ENCODE peak calls at places on chromosome 5, in seven cellular contexts. J is WTC11; B is adrenal gland; T is Panc1; P is AG04450; K is CD8-positive, alpha-beta T cell; Q is tibial nerve. Y is an unnamed sample.

GRCh38 chr5:146667633-146668032 is 151.6 kb upstream of the GPR151 start:
- DNase-seq in J (no peak), B (no peak), T (no peak), P (no peak), K (no peak), Q (no peak), Y (no peak)

GRCh38 chr5:62460578-62460983 is 48.0 kb downstream of the IPO11 start:
- DNase-seq in J (no peak), B (no peak), T (peak), P (no peak), K (no peak), Q (no peak), Y (no peak)

GRCh38 chr5:124456244-124456643 is 290.2 kb downstream of the ZNF608 start:
- DNase-seq in J (no peak), B (no peak), T (no peak), P (no peak), K (no peak), Q (no peak), Y (no peak)

GRCh38 chr5:148309746-148310145 is 2.5 kb upstream of the SPINK7 start:
- DNase-seq in J (no peak), B (no peak), T (no peak), P (no peak), K (no peak), Q (no peak), Y (no peak)

GRCh38 chr5:138662599-138662998 is 87.4 kb upstream of the HSPA9 start:
- DNase-seq in J (no peak), B (no peak), T (no peak), P (no peak), K (peak), Q (no peak), Y (no peak)

GRCh38 chr5:126339215-126339805 is 83.9 kb upstream of the GRAMD2B start:
- DNase-seq in J (peak), B (peak), T (peak), P (peak), K (peak), Q (no peak), Y (peak)

GRCh38 chr5:150649108-150649827 is 8.8 kb downstream of the SYNPO start:
- DNase-seq in J (no peak), B (no peak), T (no peak), P (no peak), K (no peak), Q (no peak), Y (no peak)

GRCh38 chr5:57370376-57370775 is 112.2 kb downstream of the ACTBL2 start:
- DNase-seq in J (no peak), B (no peak), T (no peak), P (no peak), K (no peak), Q (no peak), Y (no peak)

GRCh38 chr5:168328804-168329203 is 37.4 kb downstream of the WWC1 start:
- DNase-seq in J (peak), B (no peak), T (no peak), P (no peak), K (no peak), Q (no peak), Y (peak)

GRCh38 chr5:162529886-162530285 is 462.3 kb downstream of the GABRG2 start:
- DNase-seq in J (no peak), B (no peak), T (no peak), P (no peak), K (no peak), Q (no peak), Y (no peak)

GRCh38 chr5:148776780-148777179 is 49.6 kb upstream of the ADRB2 start:
- DNase-seq in J (no peak), B (no peak), T (no peak), P (peak), K (no peak), Q (no peak), Y (no peak)

GRCh38 chr5:126046996-126047395 is 376.2 kb upstream of the GRAMD2B start:
- DNase-seq in J (no peak), B (no peak), T (no peak), P (no peak), K (no peak), Q (no peak), Y (no peak)

GRCh38 chr5:13939647-13940046 is 4.8 kb downstream of the DNAH5 start:
- DNase-seq in J (no peak), B (no peak), T (no peak), P (no peak), K (no peak), Q (no peak), Y (no peak)

GRCh38 chr5:76801803-76802195 is 17.0 kb upstream of the F2RL1 start:
- DNase-seq in J (no peak), B (no peak), T (no peak), P (no peak), K (no peak), Q (no peak), Y (no peak)

GRCh38 chr5:77590347-77590746 is 48.2 kb downstream of the OTP start:
- DNase-seq in J (no peak), B (no peak), T (no peak), P (no peak), K (no peak), Q (no peak), Y (no peak)

GRCh38 chr5:129906177-129906887 is 2.1 kb downstream of the CHSY3 start:
- DNase-seq in J (peak), B (no peak), T (no peak), P (no peak), K (no peak), Q (no peak), Y (no peak)

GRCh38 chr5:107542428-107542827 is 128.3 kb downstream of the EFNA5 start:
- DNase-seq in J (no peak), B (peak), T (peak), P (no peak), K (no peak), Q (peak), Y (no peak)

GRCh38 chr5:125746936-125747335 is 676.3 kb upstream of the GRAMD2B start:
- DNase-seq in J (no peak), B (no peak), T (no peak), P (no peak), K (no peak), Q (no peak), Y (no peak)

GRCh38 chr5:96626956-96627355 is 35.2 kb upstream of the CAST start:
- DNase-seq in J (no peak), B (no peak), T (no peak), P (peak), K (no peak), Q (no peak), Y (no peak)

GRCh38 chr5:132325691-132326090 is 31.5 kb downstream of the SLC22A4 start:
- DNase-seq in J (no peak), B (no peak), T (no peak), P (no peak), K (no peak), Q (no peak), Y (no peak)

GRCh38 chr5:173291722-173292658 is 36.2 kb downstream of the STC2 start:
- DNase-seq in J (no peak), B (no peak), T (no peak), P (no peak), K (no peak), Q (no peak), Y (no peak)

GRCh38 chr5:172104021-172104420 is 84.0 kb downstream of the STK10 start:
- DNase-seq in J (no peak), B (peak), T (no peak), P (no peak), K (no peak), Q (no peak), Y (no peak)

GRCh38 chr5:31130682-31131081 is 62.8 kb upstream of the CDH6 start:
- DNase-seq in J (no peak), B (no peak), T (no peak), P (no peak), K (no peak), Q (no peak), Y (no peak)

GRCh38 chr5:17316973-17317459 is 99.6 kb downstream of the BASP1 start:
- DNase-seq in J (no peak), B (no peak), T (no peak), P (no peak), K (no peak), Q (no peak), Y (no peak)

GRCh38 chr5:178205010-178205748 is 846 bp downstream of the HNRNPAB start:
- DNase-seq in J (peak), B (peak), T (no peak), P (no peak), K (peak), Q (peak), Y (peak)

GRCh38 chr5:109936996-109937395 is 247.3 kb downstream of the MAN2A1 start:
- DNase-seq in J (no peak), B (no peak), T (no peak), P (no peak), K (no peak), Q (no peak), Y (no peak)

GRCh38 chr5:112762113-112762810 is 24.6 kb downstream of the APC start:
- DNase-seq in J (no peak), B (no peak), T (no peak), P (no peak), K (no peak), Q (no peak), Y (no peak)

GRCh38 chr5:143138839-143139238 is 264.6 kb downstream of the NR3C1 start:
- DNase-seq in J (no peak), B (no peak), T (no peak), P (no peak), K (no peak), Q (no peak), Y (no peak)

GRCh38 chr5:39428639-39429038 is 3.9 kb upstream of the DAB2 start:
- DNase-seq in J (no peak), B (no peak), T (no peak), P (no peak), K (no peak), Q (no peak), Y (no peak)

GRCh38 chr5:82405618-82406199 is 127.6 kb upstream of the RPS23 start:
- DNase-seq in J (no peak), B (no peak), T (no peak), P (peak), K (no peak), Q (no peak), Y (no peak)
- TF ChIP-seq CTCF in J (no peak), B (no peak), T (no peak), P (peak), K (no peak), Q (no peak), Y (no peak)

GRCh38 chr5:72818866-72819534 is 2.5 kb downstream of the TNPO1 start:
- DNase-seq in J (peak), B (peak), T (no peak), P (no peak), K (peak), Q (peak), Y (peak)
- TF ChIP-seq CTCF in J (peak), B (peak), T (peak), P (peak), K (peak), Q (peak), Y (peak)

GRCh38 chr5:180352976-180353225 is 235 bp downstream of the GFPT2 start:
- DNase-seq in J (no peak), B (no peak), T (no peak), P (no peak), K (no peak), Q (no peak), Y (no peak)
- TF ChIP-seq CTCF in J (no peak), B (no peak), T (no peak), P (no peak), K (no peak), Q (no peak), Y (no peak)

GRCh38 chr5:52788505-52788821 is 747 bp downstream of the ITGA1 start:
- DNase-seq in J (no peak), B (no peak), T (no peak), P (no peak), K (no peak), Q (no peak), Y (no peak)
- TF ChIP-seq CTCF in J (no peak), B (no peak), T (no peak), P (no peak), K (no peak), Q (no peak), Y (no peak)

DNA sequence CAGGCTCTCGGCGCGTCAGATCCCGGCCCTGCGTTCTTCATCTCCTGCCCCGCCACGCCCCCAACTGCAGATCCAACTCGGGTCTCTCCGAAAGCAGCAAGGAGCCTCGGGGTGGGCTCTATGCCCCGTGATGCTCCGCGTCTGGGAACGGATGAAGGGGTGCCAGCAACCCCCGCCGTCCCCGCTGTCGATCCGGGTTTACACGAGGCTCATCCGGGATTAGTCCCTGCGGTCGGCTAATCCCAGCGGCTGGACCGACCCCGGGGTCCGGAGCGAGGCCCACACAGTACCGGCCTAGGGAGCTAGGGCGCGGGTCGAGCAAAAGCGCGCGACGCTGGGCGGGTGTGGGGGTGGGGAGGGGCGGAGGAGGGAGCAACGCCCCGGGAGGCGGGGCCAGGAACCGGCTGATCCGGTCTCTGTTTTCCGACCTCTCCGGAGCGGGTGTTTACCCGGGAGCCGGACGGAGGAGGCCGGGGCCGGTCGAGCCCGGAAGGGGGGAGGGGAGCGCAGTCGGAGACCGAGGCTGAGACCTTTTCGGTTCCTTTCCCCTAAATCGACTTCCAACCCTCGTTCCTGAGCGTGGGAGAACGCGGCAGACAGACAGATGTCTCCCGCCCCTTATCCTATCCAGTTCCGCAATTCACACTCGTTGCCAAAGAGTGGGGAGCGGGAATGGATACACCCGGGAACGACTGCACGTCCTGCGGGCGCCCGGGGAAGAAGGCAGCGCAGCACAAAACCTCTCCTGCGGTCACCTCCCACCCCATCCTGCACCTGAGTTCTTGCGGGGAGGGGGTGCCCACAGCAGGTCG is 28.6 kb downstream of the PCDH1 start:
- DNase-seq in J (peak), B (peak), T (peak), P (no peak), K (peak), Q (peak), Y (peak)
- TF ChIP-seq CTCF in J (no peak), B (no peak), T (no peak), P (no peak), K (no peak), Q (no peak), Y (peak)

GRCh38 chr5:88021141-88021540 is 247.5 kb downstream of the TMEM161B start:
- DNase-seq in J (no peak), B (no peak), T (no peak), P (no peak), K (no peak), Q (no peak), Y (no peak)
- TF ChIP-seq CTCF in J (no peak), B (no peak), T (no peak), P (no peak), K (no peak), Q (no peak), Y (no peak)

GRCh38 chr5:115948013-115948605 is 14.2 kb upstream of the LVRN start:
- DNase-seq in J (no peak), B (no peak), T (no peak), P (no peak), K (no peak), Q (no peak), Y (no peak)

GRCh38 chr5:115947260-115947659 is 15.0 kb upstream of the LVRN start:
- DNase-seq in J (no peak), B (no peak), T (no peak), P (no peak), K (no peak), Q (no peak), Y (no peak)

GRCh38 chr5:115949096-115949495 is 13.2 kb upstream of the LVRN start:
- DNase-seq in J (no peak), B (no peak), T (no peak), P (no peak), K (no peak), Q (no peak), Y (no peak)

GRCh38 chr5:115944501-115944900 is 17.8 kb upstream of the LVRN start:
- DNase-seq in J (no peak), B (no peak), T (no peak), P (no peak), K (no peak), Q (no peak), Y (no peak)

DNA sequence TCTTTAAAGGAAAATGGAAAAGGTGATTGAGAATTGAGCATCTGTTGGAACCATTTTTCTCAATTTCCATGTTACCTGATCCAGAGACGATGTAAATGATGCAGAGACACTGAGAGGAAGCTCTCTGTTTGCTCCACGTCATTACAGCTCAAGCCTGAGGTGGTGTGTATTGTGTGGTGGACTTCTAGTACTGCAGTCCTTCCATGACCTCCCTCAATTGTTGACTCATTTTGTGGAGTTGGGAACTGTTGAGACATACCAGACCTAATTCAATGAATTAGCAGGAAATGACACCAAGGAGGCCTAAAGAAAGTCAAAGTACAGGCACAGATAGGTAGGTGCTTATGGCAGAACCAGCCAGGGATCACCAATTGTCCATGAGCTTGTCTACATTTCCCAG is 15.6 kb upstream of the LVRN start:
- DNase-seq in J (no peak), B (no peak), T (no peak), P (no peak), K (no peak), Q (no peak), Y (no peak)
- TF ChIP-seq CTCF in J (no peak), B (no peak), T (no peak), P (no peak), K (no peak), Q (no peak), Y (no peak)

GRCh38 chr5:32465076-32465475 is 20.5 kb upstream of the ZFR start:
- DNase-seq in J (no peak), B (no peak), T (no peak), P (no peak), K (no peak), Q (no peak), Y (no peak)
- TF ChIP-seq CTCF in J (no peak), B (no peak), T (no peak), P (no peak), K (no peak), Q (no peak), Y (no peak)